ENCODE peak calls at places on chromosomes 2 and 18, in ten cellular contexts. P is OCI-LY7, N is lung, U is A549, O is pancreas, I is ascending aorta, D is fibroblast of lung, V is IMR-90, R is upper lobe of right lung, T is mammary epithelial cell. W is an unnamed sample. For H3K4me1, the result is how much of the 10 kb centered on the place peaks cover.

GRCh38 chr2:79612999-79613398 is 100.1 kb downstream of the CTNNA2 start:
- DNase-seq in V (no peak), D (no peak), T (no peak), P (no peak), N (no peak), R (no peak), O (no peak), I (no peak), U (peak), W (no peak)

GRCh38 chr2:31957748-31958717 is 52.8 kb downstream of the MEMO1 start:
- DNase-seq in P (no peak), R (no peak), T (peak), I (no peak), U (no peak), N (no peak), V (no peak), O (no peak), D (no peak), W (no peak)

GRCh38 chr2:151774506-151774905 is 40.2 kb upstream of the NEB start:
- DNase-seq in D (peak), O (no peak), I (no peak), V (peak), R (no peak), P (peak), N (no peak), T (peak), U (no peak), W (no peak)

GRCh38 chr18:58310517-58310916 is 266.5 kb downstream of the NEDD4L start:
- DNase-seq in D (no peak), R (peak), P (no peak), V (no peak), N (peak), O (peak), T (peak), U (no peak), I (no peak), W (peak)

GRCh38 chr2:182592691-182593393 is 123.2 kb upstream of the DNAJC10 start:
- DNase-seq in O (no peak), V (no peak), R (no peak), P (no peak), U (no peak), T (no peak), I (no peak), N (no peak), D (no peak), W (no peak)

GRCh38 chr2:169743549-169743948 is 9.9 kb downstream of the KLHL23 start:
- DNase-seq in I (no peak), D (no peak), U (no peak), O (no peak), N (no peak), V (no peak), R (no peak), T (no peak), P (no peak), W (no peak)

GRCh38 chr2:10504994-10505820 is 57.1 kb upstream of the ODC1 start:
- DNase-seq in D (no peak), U (no peak), P (no peak), R (no peak), N (no peak), V (no peak), O (no peak), T (no peak), I (no peak), W (peak)

GRCh38 chr18:8045160-8045885 is 478.2 kb downstream of the PTPRM start:
- DNase-seq in R (no peak), O (no peak), N (no peak), I (no peak), P (no peak), U (no peak), D (no peak), T (no peak), V (no peak), W (no peak)

GRCh38 chr2:169452080-169452479 is 27.2 kb upstream of the BBS5 start:
- DNase-seq in V (peak), O (no peak), D (peak), N (no peak), P (peak), T (peak), R (no peak), I (no peak), U (peak), W (no peak)

DNA sequence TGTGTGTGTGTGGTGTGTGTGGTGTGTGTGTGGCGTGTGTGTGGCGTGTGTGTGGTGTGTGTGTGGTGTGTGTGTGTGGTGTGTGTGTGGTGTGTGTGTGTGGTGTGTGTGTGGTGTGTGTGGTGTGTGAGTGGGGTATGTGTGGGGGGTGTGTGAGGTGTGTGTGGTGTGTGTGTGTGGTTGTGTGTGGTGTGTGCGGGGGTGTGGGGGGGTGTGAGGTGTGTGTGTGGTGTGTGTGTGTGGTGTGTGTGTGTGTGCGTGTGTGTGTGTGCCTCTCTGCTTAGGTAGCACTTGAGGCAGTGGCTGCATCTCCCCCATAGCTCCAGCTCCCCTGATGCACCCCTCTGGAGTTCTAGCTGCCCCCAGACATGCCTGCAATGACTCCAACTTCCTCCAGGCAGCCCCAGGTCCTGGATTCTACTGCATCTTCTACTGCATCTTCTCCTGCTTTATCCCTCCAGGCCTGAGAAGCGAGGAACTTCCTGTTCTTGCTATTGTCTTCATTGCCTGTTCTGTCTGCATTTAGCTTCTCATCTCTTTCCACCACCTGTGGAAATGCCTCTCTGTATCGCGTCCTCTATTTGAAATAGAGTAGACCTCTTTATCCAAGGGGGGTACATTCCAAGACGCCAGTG is 22.2 kb upstream of the MLPH start:
- DNase-seq in V (peak), R (no peak), N (no peak), I (no peak), P (no peak), T (no peak), U (no peak), O (no peak), D (no peak), W (no peak)
- TF ChIP-seq CTCF in V (peak), R (no peak), N (no peak), I (no peak), P (no peak), T (no peak), U (no peak), O (no peak), D (no peak), W (no peak)

DNA sequence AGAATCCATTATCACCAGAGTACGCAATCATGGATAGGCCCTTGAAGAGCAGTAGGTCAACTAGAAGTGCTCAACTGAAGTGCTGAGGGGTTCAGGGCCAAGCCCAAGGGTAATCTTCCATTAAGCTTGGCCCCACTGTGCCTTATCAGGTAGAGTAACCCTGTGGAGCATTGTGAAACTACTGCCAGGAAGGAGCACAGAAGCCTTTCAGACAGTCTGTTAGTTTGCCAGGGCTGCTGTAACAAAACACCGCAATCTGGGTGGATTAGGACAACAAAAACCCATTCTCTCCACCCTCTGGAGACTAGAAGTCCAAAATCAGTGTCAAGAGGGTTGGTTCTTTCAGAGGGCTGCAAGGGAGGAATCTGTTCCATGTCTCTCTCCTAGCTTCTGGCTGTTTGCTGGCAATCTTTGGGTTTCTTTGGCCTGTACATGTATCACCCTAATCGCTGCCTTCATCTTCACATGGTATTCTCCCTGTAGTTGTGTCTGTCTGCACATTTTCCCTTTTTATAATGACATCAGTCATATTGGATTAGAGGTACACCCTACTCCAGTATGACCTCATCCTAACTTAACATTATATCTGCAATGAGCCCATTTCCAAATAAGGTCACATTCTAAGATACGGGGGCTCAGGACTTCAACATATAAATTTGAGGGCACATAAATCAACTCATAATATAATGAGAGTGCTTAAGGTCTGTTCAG is 21.2 kb downstream of the VIT start:
- DNase-seq in T (no peak), N (no peak), R (no peak), I (no peak), V (no peak), D (no peak), O (no peak), P (no peak), U (no peak), W (no peak)
- H3K4me1 ChIP-seq in T (under half), N (under half), R (under half), I (under half), V (under half), D (under half), O (under half), P (under half), U (under half), W (under half)

GRCh38 chr2:23485261-23485660 is 100.3 kb downstream of the KLHL29 start:
- DNase-seq in N (no peak), O (no peak), V (no peak), D (no peak), P (no peak), I (no peak), U (no peak), T (no peak), R (no peak), W (no peak)

GRCh38 chr2:23484767-23485166 is 99.8 kb downstream of the KLHL29 start:
- DNase-seq in T (no peak), V (no peak), D (no peak), U (no peak), R (peak), O (no peak), N (no peak), I (no peak), P (no peak), W (no peak)

GRCh38 chr2:23484163-23484740 is 99.3 kb downstream of the KLHL29 start:
- DNase-seq in P (no peak), I (no peak), V (no peak), R (peak), O (no peak), D (no peak), T (no peak), U (no peak), N (no peak), W (no peak)

GRCh38 chr2:23486676-23487075 is 101.7 kb downstream of the KLHL29 start:
- DNase-seq in O (no peak), R (no peak), T (no peak), V (peak), U (no peak), N (no peak), D (peak), I (no peak), P (no peak), W (no peak)

DNA sequence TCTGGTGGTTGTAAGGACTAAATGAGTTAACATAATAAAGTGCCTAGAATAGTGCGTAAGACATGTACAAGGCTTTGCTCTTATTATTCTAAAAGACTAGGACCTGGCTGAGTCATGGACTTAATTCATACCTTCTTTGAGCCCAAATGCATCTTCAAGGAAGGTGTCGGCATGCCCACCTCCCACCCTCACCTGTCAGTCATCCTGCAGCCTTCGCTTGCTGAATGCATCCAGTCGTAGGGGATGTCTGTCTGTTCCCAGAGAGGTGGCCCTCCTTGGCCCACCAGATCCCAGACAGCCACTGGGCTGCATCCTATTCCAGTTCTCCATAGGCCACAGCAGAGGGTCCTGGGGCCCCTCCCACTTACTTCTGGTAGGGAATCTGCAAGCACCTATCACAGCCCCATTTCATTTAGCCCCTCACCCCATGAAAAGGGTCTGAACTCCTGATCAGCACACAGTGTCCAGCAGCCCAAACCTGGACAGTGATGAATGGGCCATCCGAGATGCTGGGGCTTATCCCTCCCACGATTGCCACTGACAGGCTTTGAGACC is 100.9 kb downstream of the KLHL29 start:
- DNase-seq in I (no peak), O (no peak), N (no peak), T (no peak), P (no peak), D (no peak), V (no peak), U (no peak), R (no peak), W (no peak)
- TF ChIP-seq CTCF in I (no peak), O (no peak), N (no peak), T (no peak), P (no peak), D (no peak), V (no peak), U (no peak), R (no peak), W (no peak)

GRCh38 chr2:69620870-69621269 is 22.7 kb downstream of the AAK1 start:
- DNase-seq in P (no peak), D (no peak), I (no peak), V (no peak), T (no peak), N (no peak), R (no peak), U (no peak), O (no peak), W (no peak)
- H3K4me1 ChIP-seq in P (under half), D (under half), I (under half), V (under half), T (under half), N (under half), R (under half), U (under half), O (under half), W (half or more)

GRCh38 chr2:220469201-220469600 is 841.8 kb downstream of the SLC4A3 start:
- DNase-seq in I (no peak), V (peak), D (peak), R (no peak), U (peak), T (no peak), O (no peak), N (no peak), P (no peak), W (no peak)

GRCh38 chr2:220465700-220466099 is 838.3 kb downstream of the SLC4A3 start:
- DNase-seq in U (no peak), R (no peak), N (no peak), P (no peak), D (no peak), V (no peak), I (no peak), O (no peak), T (no peak), W (no peak)

GRCh38 chr2:220460257-220460985 is 833.0 kb downstream of the SLC4A3 start:
- DNase-seq in N (no peak), R (no peak), P (peak), O (no peak), V (peak), D (no peak), I (no peak), T (no peak), U (peak), W (no peak)

GRCh38 chr2:220466251-220466691 is 838.8 kb downstream of the SLC4A3 start:
- DNase-seq in P (no peak), I (no peak), D (peak), V (peak), O (no peak), N (no peak), U (no peak), R (no peak), T (no peak), W (no peak)

GRCh38 chr2:220463876-220464275 is 836.4 kb downstream of the SLC4A3 start:
- DNase-seq in N (no peak), T (no peak), O (no peak), D (no peak), I (no peak), R (no peak), U (no peak), V (no peak), P (no peak), W (no peak)
- TF ChIP-seq CTCF in N (no peak), T (no peak), O (no peak), D (no peak), I (no peak), R (no peak), U (no peak), V (no peak), P (no peak), W (no peak)

GRCh38 chr2:161766334-161766733 is 142.1 kb downstream of the SLC4A10 start:
- DNase-seq in P (no peak), I (no peak), N (no peak), U (no peak), D (no peak), V (no peak), O (no peak), R (no peak), T (no peak), W (no peak)
- H3K4me1 ChIP-seq in P (under half), I (under half), N (under half), U (under half), D (under half), V (under half), O (under half), R (under half), T (under half), W (under half)

GRCh38 chr2:234747833-234748559 is 203.8 kb upstream of the SH3BP4 start:
- DNase-seq in P (no peak), U (no peak), O (no peak), I (no peak), T (no peak), N (peak), D (peak), R (no peak), V (peak), W (no peak)

GRCh38 chr2:234741976-234742375 is 209.8 kb upstream of the SH3BP4 start:
- DNase-seq in O (no peak), V (peak), D (no peak), R (no peak), P (no peak), N (no peak), I (no peak), U (no peak), T (no peak), W (no peak)

GRCh38 chr2:234747032-234747431 is 204.8 kb upstream of the SH3BP4 start:
- DNase-seq in P (no peak), U (no peak), N (no peak), I (no peak), V (peak), T (no peak), R (no peak), D (peak), O (no peak), W (no peak)

GRCh38 chr2:234745347-234745746 is 206.5 kb upstream of the SH3BP4 start:
- DNase-seq in I (no peak), T (no peak), R (no peak), O (no peak), U (peak), D (no peak), N (no peak), V (no peak), P (no peak), W (no peak)
- TF ChIP-seq CTCF in I (no peak), T (peak), R (peak), O (no peak), U (no peak), D (peak), N (no peak), V (peak), P (peak), W (no peak)

GRCh38 chr2:112644155-112644932 is 1.4 kb upstream of the SLC20A1 start:
- DNase-seq in V (no peak), O (no peak), R (no peak), D (no peak), T (peak), I (no peak), N (no peak), U (peak), P (no peak), W (no peak)

GRCh38 chr2:112643488-112643887 is 2.3 kb upstream of the SLC20A1 start:
- DNase-seq in D (no peak), O (no peak), I (no peak), N (no peak), T (no peak), U (no peak), V (no peak), R (no peak), P (no peak), W (no peak)

GRCh38 chr2:112640800-112641675 is 4.7 kb upstream of the SLC20A1 start:
- DNase-seq in T (peak), O (no peak), V (peak), U (no peak), I (peak), P (no peak), N (no peak), R (peak), D (peak), W (no peak)

GRCh38 chr2:112642561-112642960 is 3.2 kb upstream of the SLC20A1 start:
- DNase-seq in D (no peak), R (no peak), V (no peak), I (peak), O (no peak), P (no peak), U (no peak), N (no peak), T (no peak), W (no peak)

DNA sequence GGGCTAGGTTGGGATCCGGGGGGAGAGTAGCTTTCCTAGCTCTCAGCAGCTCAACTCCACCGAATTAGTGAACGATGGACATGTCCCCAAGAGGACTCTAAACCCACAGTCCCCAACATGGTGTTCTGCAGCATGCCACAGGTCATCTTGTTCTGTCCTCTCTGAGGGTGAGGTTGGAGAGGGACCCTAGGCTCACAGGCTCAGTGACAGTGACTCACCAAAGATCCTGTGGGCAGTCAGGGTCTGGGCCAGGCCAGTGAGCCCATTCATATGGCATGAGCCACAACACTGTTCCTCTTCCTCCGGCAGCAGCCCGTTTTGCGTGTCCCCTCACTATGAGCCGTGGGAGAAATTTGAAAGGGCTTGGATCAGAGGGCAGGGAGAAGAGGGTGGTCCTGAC is 2.8 kb upstream of the SLC20A1 start:
- DNase-seq in D (no peak), R (no peak), V (no peak), N (no peak), I (peak), T (no peak), U (no peak), P (no peak), O (no peak), W (no peak)
- H3K4me1 ChIP-seq in D (under half), R (under half), V (under half), N (under half), I (under half), T (half or more), U (under half), P (under half), O (under half), W (under half)

GRCh38 chr2:42622943-42623676 is 54.7 kb downstream of the MTA3 start:
- DNase-seq in R (no peak), D (no peak), T (no peak), P (no peak), N (no peak), I (no peak), O (no peak), V (no peak), U (peak), W (no peak)
- TF ChIP-seq CTCF in R (no peak), D (no peak), T (no peak), P (no peak), N (no peak), I (no peak), O (no peak), V (no peak), U (no peak), W (no peak)

GRCh38 chr2:230658577-230658876 is 54.1 kb upstream of the CAB39 start:
- DNase-seq in P (no peak), U (no peak), I (no peak), T (no peak), N (no peak), V (no peak), R (no peak), D (no peak), O (no peak), W (no peak)
- H3K4me1 ChIP-seq in P (under half), U (under half), I (under half), T (under half), N (under half), V (under half), R (under half), D (under half), O (under half), W (under half)